ENCODE peak calls at places on chromosomes 2 and 18, in four cellular contexts. D is GM12878, O is K562, B is HepG2. G is an unnamed sample.

GRCh38 chr18:55096261-55097026 is 137.2 kb upstream of the CCDC68 start:
- DNase-seq in D (no peak), O (no peak), B (peak), G (peak)

GRCh38 chr18:79945118-79946042 is 6.1 kb downstream of the SLC66A2 start:
- DNase-seq in D (no peak), O (no peak), B (no peak), G (no peak)

GRCh38 chr18:12621737-12622306 is 36.1 kb downstream of the SPIRE1 start:
- DNase-seq in D (no peak), O (peak), B (no peak), G (no peak)

GRCh38 chr18:44725300-44726096 is 44.8 kb downstream of the SETBP1 start:
- DNase-seq in D (peak), O (peak), B (no peak), G (no peak)

GRCh38 chr2:148971547-148971946 is 67.0 kb upstream of the LYPD6B start:
- DNase-seq in D (peak), O (no peak), B (no peak), G (no peak)

GRCh38 chr2:109269956-109270757 is 141.2 kb downstream of the SH3RF3 start:
- DNase-seq in D (no peak), O (no peak), B (no peak), G (peak)

GRCh38 chr2:99804969-99805368 is 315.2 kb upstream of the REV1 start:
- DNase-seq in D (no peak), O (no peak), B (no peak), G (no peak)

GRCh38 chr2:53545159-53546055 is 222.2 kb upstream of the CHAC2 start:
- DNase-seq in D (no peak), O (no peak), B (no peak), G (no peak)

GRCh38 chr18:62409821-62410220 is 84.7 kb downstream of the TNFRSF11A start:
- DNase-seq in D (no peak), O (no peak), B (no peak), G (no peak)

GRCh38 chr2:208034503-208035140 is 9.3 kb upstream of the PLEKHM3 start:
- DNase-seq in D (no peak), O (no peak), B (no peak), G (no peak)

GRCh38 chr2:223760838-223761502 is 76.4 kb downstream of the AP1S3 start:
- DNase-seq in D (peak), O (no peak), B (peak), G (peak)

GRCh38 chr2:144671695-144672094 is 151.8 kb upstream of the ZEB2 start:
- DNase-seq in D (no peak), O (no peak), B (no peak), G (no peak)

GRCh38 chr2:88265352-88265960 is 95.3 kb downstream of the THNSL2 start:
- DNase-seq in D (peak), O (peak), B (peak), G (no peak)

GRCh38 chr2:234165421-234165820 is 114.9 kb downstream of the SPP2 start:
- DNase-seq in D (no peak), O (no peak), B (no peak), G (no peak)

GRCh38 chr2:11746807-11747459 is 501 bp downstream of the LPIN1 start:
- DNase-seq in D (no peak), O (no peak), B (peak), G (peak)

GRCh38 chr2:11807156-11808015 is 61.0 kb downstream of the LPIN1 start:
- DNase-seq in D (no peak), O (no peak), B (no peak), G (no peak)

GRCh38 chr2:137872577-137872976 is 91.7 kb upstream of the HNMT start:
- DNase-seq in D (no peak), O (no peak), B (no peak), G (no peak)

GRCh38 chr2:201344663-201345366 is 12.3 kb downstream of the FLACC1 start:
- DNase-seq in D (peak), O (peak), B (peak), G (peak)

GRCh38 chr2:145068509-145068908 is 548.6 kb upstream of the ZEB2 start:
- DNase-seq in D (no peak), O (no peak), B (no peak), G (no peak)

GRCh38 chr2:219418570-219419189 is 503 bp downstream of the DES start:
- DNase-seq in D (no peak), O (no peak), B (no peak), G (no peak)

GRCh38 chr2:104867351-104868080 is 13.6 kb downstream of the POU3F3 start:
- DNase-seq in D (no peak), O (no peak), B (no peak), G (no peak)

GRCh38 chr18:36410346-36410745 is 112.8 kb downstream of the FHOD3 start:
- DNase-seq in D (no peak), O (no peak), B (no peak), G (no peak)

GRCh38 chr2:17539596-17539992 is 902 bp upstream of the VSNL1 start:
- DNase-seq in D (no peak), O (no peak), B (peak), G (no peak)

GRCh38 chr2:120854014-120854620 is 118.4 kb downstream of the GLI2 start:
- DNase-seq in D (no peak), O (no peak), B (no peak), G (no peak)

GRCh38 chr2:165720526-165720925 is 73.5 kb downstream of the GALNT3 start:
- DNase-seq in D (no peak), O (no peak), B (no peak), G (no peak)

GRCh38 chr2:70086278-70086837 is 919 bp upstream of the PCBP1 start:
- DNase-seq in D (peak), O (peak), B (peak), G (peak)

GRCh38 chr2:108911807-108912628 is 77.0 kb downstream of the EDAR start:
- DNase-seq in D (no peak), O (no peak), B (no peak), G (no peak)

GRCh38 chr2:172578860-172579512 is 23.1 kb downstream of the PDK1 start:
- DNase-seq in D (no peak), O (no peak), B (no peak), G (no peak)

GRCh38 chr2:165636959-165637358 is 157.1 kb downstream of the GALNT3 start:
- DNase-seq in D (no peak), O (no peak), B (no peak), G (no peak)

GRCh38 chr2:239107936-239108335 is 260.1 kb downstream of the TWIST2 start:
- DNase-seq in D (no peak), O (no peak), B (no peak), G (no peak)

GRCh38 chr18:37538526-37539205 is 26.9 kb downstream of the CELF4 start:
- DNase-seq in D (no peak), O (no peak), B (no peak), G (no peak)

GRCh38 chr2:64838817-64839216 is 150.4 kb upstream of the SLC1A4 start:
- DNase-seq in D (no peak), O (no peak), B (no peak), G (no peak)

GRCh38 chr2:192286093-192286701 is 91.5 kb upstream of the TMEFF2 start:
- DNase-seq in D (no peak), O (no peak), B (peak), G (no peak)

GRCh38 chr2:151569167-151569566 is 159.5 kb downstream of the RIF1 start:
- DNase-seq in D (no peak), O (no peak), B (no peak), G (no peak)

GRCh38 chr18:30177056-30177455 is 865.5 kb downstream of the DSC3 start:
- DNase-seq in D (no peak), O (no peak), B (no peak), G (no peak)
- TF ChIP-seq JUND in D (no peak), O (no peak), B (no peak), G (no peak)

GRCh38 chr2:157779794-157780193 is 96.3 kb downstream of the ACVR1 start:
- DNase-seq in D (no peak), O (no peak), B (no peak), G (no peak)

GRCh38 chr2:157783180-157783579 is 93.0 kb downstream of the ACVR1 start:
- DNase-seq in D (no peak), O (no peak), B (no peak), G (no peak)

GRCh38 chr2:157780211-157780610 is 95.9 kb downstream of the ACVR1 start:
- DNase-seq in D (no peak), O (no peak), B (no peak), G (no peak)

GRCh38 chr2:157782057-157782845 is 93.9 kb downstream of the ACVR1 start:
- DNase-seq in D (no peak), O (no peak), B (peak), G (no peak)

GRCh38 chr2:157777425-157777824 is 98.7 kb downstream of the ACVR1 start:
- DNase-seq in D (no peak), O (peak), B (peak), G (peak)
- TF ChIP-seq JUND in D (no peak), O (no peak), B (no peak), G (no peak)

DNA sequence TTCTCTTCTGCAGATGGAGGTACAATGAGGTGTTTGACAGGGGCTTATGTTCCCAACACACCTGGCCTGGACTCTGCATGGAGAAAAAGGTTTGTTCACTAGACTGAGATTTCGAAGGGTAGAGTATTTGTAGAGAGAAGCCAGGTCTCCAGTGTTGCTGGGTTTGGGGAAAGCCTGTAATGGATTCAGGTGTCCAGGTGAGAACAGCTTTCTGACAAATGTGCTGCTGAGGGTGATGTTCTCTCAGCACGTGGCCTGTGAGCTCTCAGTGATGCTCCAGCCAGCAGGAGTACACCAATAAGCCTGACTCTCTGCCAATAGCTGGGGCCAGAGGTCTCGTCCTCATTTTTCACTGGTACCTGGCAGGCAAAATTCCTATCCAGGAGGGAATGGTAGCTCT is 43.8 kb upstream of the ARHGAP25 start:
- DNase-seq in D (no peak), O (no peak), B (no peak), G (no peak)
- TF ChIP-seq JUND in D (no peak), O (no peak), B (no peak), G (no peak)

DNA sequence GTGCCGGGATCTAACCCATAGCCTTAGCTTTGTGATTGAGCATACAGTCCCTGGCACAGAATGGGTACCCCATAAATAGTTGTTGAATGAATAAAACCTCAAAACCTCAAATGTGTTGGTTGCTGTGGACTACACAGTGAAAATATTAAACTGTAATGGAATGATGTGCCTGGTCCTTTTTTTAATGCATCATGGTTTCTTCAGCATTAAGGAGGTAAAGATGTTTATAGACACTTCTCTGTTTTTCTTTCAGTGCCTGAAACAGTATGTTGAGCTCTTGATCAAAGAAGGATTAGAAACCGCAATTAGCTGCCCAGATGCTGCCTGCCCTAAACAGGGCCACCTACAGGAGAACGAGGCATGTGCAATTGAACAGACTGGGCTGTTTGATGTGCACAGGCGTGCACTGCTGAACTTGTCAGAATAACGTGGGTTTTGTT is 97.0 kb downstream of the RNF144A start:
- DNase-seq in D (no peak), O (peak), B (peak), G (no peak)
- TF ChIP-seq JUND in D (no peak), O (no peak), B (no peak), G (no peak)

GRCh38 chr18:72672364-72673151 is 128.4 kb upstream of the CBLN2 start:
- DNase-seq in D (no peak), O (peak), B (peak), G (peak)
- TF ChIP-seq JUND in D (no peak), O (no peak), B (no peak), G (no peak)